ENCODE peak calls at places on chromosomes 2 and 18, in seven cellular contexts. One of them, this sample, is unnamed.

GRCh38 chr18:29501952-29502351 is 1325.0 kb upstream of the CDH2 start:
- DNase-seq in AG09319: no peak
- DNase-seq in WTC11: no peak
- DNase-seq in PC-9: peak
- DNase-seq in bronchial epithelial cell: peak
- DNase-seq in GM23338: no peak
- DNase-seq in GM12865: no peak
- DNase-seq in this sample: no peak

GRCh38 chr2:42486145-42486906 is 7.5 kb downstream of the KCNG3 start:
- DNase-seq in AG09319: no peak
- DNase-seq in bronchial epithelial cell: no peak
- DNase-seq in GM23338: no peak
- DNase-seq in GM12865: no peak
- DNase-seq in WTC11: no peak
- DNase-seq in PC-9: no peak
- DNase-seq in this sample: no peak

GRCh38 chr18:267380-267687 is 513 bp downstream of the THOC1 start:
- DNase-seq in GM23338: peak
- DNase-seq in WTC11: no peak
- DNase-seq in bronchial epithelial cell: peak
- DNase-seq in GM12865: no peak
- DNase-seq in AG09319: no peak
- DNase-seq in PC-9: no peak
- DNase-seq in this sample: no peak

GRCh38 chr2:191439481-191439880 is 194.3 kb downstream of the MYO1B start:
- DNase-seq in bronchial epithelial cell: no peak
- DNase-seq in AG09319: no peak
- DNase-seq in GM12865: no peak
- DNase-seq in WTC11: no peak
- DNase-seq in GM23338: no peak
- DNase-seq in PC-9: no peak
- DNase-seq in this sample: no peak

GRCh38 chr18:58989184-58989759 is 124.6 kb downstream of the ZNF532 start:
- DNase-seq in GM23338: no peak
- DNase-seq in bronchial epithelial cell: no peak
- DNase-seq in GM12865: no peak
- DNase-seq in AG09319: no peak
- DNase-seq in WTC11: no peak
- DNase-seq in PC-9: no peak
- DNase-seq in this sample: no peak

GRCh38 chr2:237431372-237431771 is 17.4 kb upstream of the COL6A3 start:
- DNase-seq in GM23338: no peak
- DNase-seq in PC-9: no peak
- DNase-seq in GM12865: no peak
- DNase-seq in AG09319: no peak
- DNase-seq in WTC11: no peak
- DNase-seq in bronchial epithelial cell: peak
- DNase-seq in this sample: no peak

GRCh38 chr18:23265691-23266399 is 130.6 kb downstream of the CABLES1 start:
- DNase-seq in AG09319: no peak
- DNase-seq in PC-9: no peak
- DNase-seq in bronchial epithelial cell: no peak
- DNase-seq in GM23338: no peak
- DNase-seq in WTC11: no peak
- DNase-seq in GM12865: no peak
- DNase-seq in this sample: no peak

GRCh38 chr2:195961873-195962272 is 106.8 kb downstream of the DNAH7 start:
- DNase-seq in WTC11: no peak
- DNase-seq in PC-9: no peak
- DNase-seq in GM23338: no peak
- DNase-seq in AG09319: no peak
- DNase-seq in bronchial epithelial cell: no peak
- DNase-seq in GM12865: peak
- DNase-seq in this sample: peak

GRCh38 chr2:75100011-75100680 is 99.2 kb downstream of the TACR1 start:
- DNase-seq in AG09319: peak
- DNase-seq in WTC11: no peak
- DNase-seq in PC-9: peak
- DNase-seq in GM12865: no peak
- DNase-seq in bronchial epithelial cell: peak
- DNase-seq in GM23338: no peak
- DNase-seq in this sample: no peak

GRCh38 chr2:83817511-83817910 is 641.6 kb downstream of the SUCLG1 start:
- DNase-seq in GM12865: peak
- DNase-seq in WTC11: no peak
- DNase-seq in bronchial epithelial cell: peak
- DNase-seq in GM23338: peak
- DNase-seq in PC-9: no peak
- DNase-seq in AG09319: no peak
- DNase-seq in this sample: no peak

GRCh38 chr2:37364351-37364750 is 19.9 kb downstream of the QPCT start:
- DNase-seq in GM12865: no peak
- DNase-seq in GM23338: no peak
- DNase-seq in bronchial epithelial cell: no peak
- DNase-seq in WTC11: no peak
- DNase-seq in AG09319: no peak
- DNase-seq in PC-9: no peak
- DNase-seq in this sample: no peak

GRCh38 chr2:152497481-152498052 is 162.6 kb downstream of the FMNL2 start:
- DNase-seq in PC-9: peak
- DNase-seq in GM23338: no peak
- DNase-seq in AG09319: no peak
- DNase-seq in GM12865: peak
- DNase-seq in bronchial epithelial cell: peak
- DNase-seq in WTC11: no peak
- DNase-seq in this sample: peak

GRCh38 chr2:227402959-227403358 is 15.2 kb upstream of the SCYGR1 start:
- DNase-seq in GM23338: no peak
- DNase-seq in GM12865: no peak
- DNase-seq in PC-9: peak
- DNase-seq in bronchial epithelial cell: peak
- DNase-seq in AG09319: no peak
- DNase-seq in WTC11: no peak
- DNase-seq in this sample: no peak

GRCh38 chr18:76463358-76463757 is 31.7 kb downstream of the ZNF516 start:
- DNase-seq in WTC11: no peak
- DNase-seq in GM12865: no peak
- DNase-seq in AG09319: no peak
- DNase-seq in GM23338: no peak
- DNase-seq in PC-9: no peak
- DNase-seq in bronchial epithelial cell: no peak
- DNase-seq in this sample: no peak

GRCh38 chr2:120342451-120342850 is 3.5 kb upstream of the INHBB start:
- DNase-seq in GM12865: no peak
- DNase-seq in WTC11: no peak
- DNase-seq in GM23338: no peak
- DNase-seq in PC-9: no peak
- DNase-seq in AG09319: no peak
- DNase-seq in bronchial epithelial cell: no peak
- DNase-seq in this sample: no peak

GRCh38 chr2:162072181-162072702 is 1.8 kb downstream of the DPP4 start:
- DNase-seq in PC-9: no peak
- DNase-seq in AG09319: no peak
- DNase-seq in GM23338: no peak
- DNase-seq in WTC11: no peak
- DNase-seq in bronchial epithelial cell: peak
- DNase-seq in GM12865: peak
- DNase-seq in this sample: peak

GRCh38 chr18:6219116-6219717 is 195.5 kb downstream of the L3MBTL4 start:
- DNase-seq in PC-9: no peak
- DNase-seq in WTC11: peak
- DNase-seq in AG09319: peak
- DNase-seq in GM23338: peak
- DNase-seq in bronchial epithelial cell: no peak
- DNase-seq in GM12865: peak
- DNase-seq in this sample: peak
- TF ChIP-seq CTCF in PC-9: peak
- TF ChIP-seq CTCF in WTC11: peak
- TF ChIP-seq CTCF in AG09319: peak
- TF ChIP-seq CTCF in GM23338: peak
- TF ChIP-seq CTCF in bronchial epithelial cell: no peak
- TF ChIP-seq CTCF in GM12865: peak
- TF ChIP-seq CTCF in this sample: peak

GRCh38 chr2:241645056-241645914 is 7.8 kb downstream of the ATG4B start:
- DNase-seq in GM23338: peak
- DNase-seq in GM12865: no peak
- DNase-seq in AG09319: no peak
- DNase-seq in bronchial epithelial cell: no peak
- DNase-seq in WTC11: no peak
- DNase-seq in PC-9: no peak
- DNase-seq in this sample: no peak
- TF ChIP-seq CTCF in GM23338: peak
- TF ChIP-seq CTCF in GM12865: no peak
- TF ChIP-seq CTCF in AG09319: no peak
- TF ChIP-seq CTCF in bronchial epithelial cell: no peak
- TF ChIP-seq CTCF in WTC11: no peak
- TF ChIP-seq CTCF in PC-9: no peak
- TF ChIP-seq CTCF in this sample: no peak

GRCh38 chr2:241219030-241219382 is 30.5 kb downstream of the ANO7 start:
- DNase-seq in WTC11: no peak
- DNase-seq in GM23338: no peak
- DNase-seq in AG09319: no peak
- DNase-seq in bronchial epithelial cell: no peak
- DNase-seq in PC-9: peak
- DNase-seq in GM12865: no peak
- DNase-seq in this sample: no peak

GRCh38 chr2:241217320-241218031 is 29.0 kb downstream of the ANO7 start:
- DNase-seq in AG09319: no peak
- DNase-seq in PC-9: peak
- DNase-seq in WTC11: peak
- DNase-seq in bronchial epithelial cell: peak
- DNase-seq in GM23338: peak
- DNase-seq in GM12865: peak
- DNase-seq in this sample: peak

GRCh38 chr2:241216211-241216761 is 27.8 kb downstream of the ANO7 start:
- DNase-seq in WTC11: peak
- DNase-seq in GM23338: peak
- DNase-seq in AG09319: no peak
- DNase-seq in GM12865: no peak
- DNase-seq in PC-9: no peak
- DNase-seq in bronchial epithelial cell: no peak
- DNase-seq in this sample: no peak

GRCh38 chr2:241219856-241220356 is 31.4 kb downstream of the ANO7 start:
- DNase-seq in WTC11: no peak
- DNase-seq in PC-9: no peak
- DNase-seq in GM23338: no peak
- DNase-seq in bronchial epithelial cell: no peak
- DNase-seq in AG09319: no peak
- DNase-seq in GM12865: no peak
- DNase-seq in this sample: no peak

GRCh38 chr2:241218131-241219029 is 29.9 kb downstream of the ANO7 start:
- DNase-seq in AG09319: no peak
- DNase-seq in WTC11: peak
- DNase-seq in GM12865: peak
- DNase-seq in GM23338: peak
- DNase-seq in PC-9: peak
- DNase-seq in bronchial epithelial cell: peak
- DNase-seq in this sample: peak
- TF ChIP-seq CTCF in AG09319: peak
- TF ChIP-seq CTCF in WTC11: no peak
- TF ChIP-seq CTCF in GM12865: peak
- TF ChIP-seq CTCF in GM23338: peak
- TF ChIP-seq CTCF in PC-9: peak
- TF ChIP-seq CTCF in bronchial epithelial cell: peak
- TF ChIP-seq CTCF in this sample: peak

DNA sequence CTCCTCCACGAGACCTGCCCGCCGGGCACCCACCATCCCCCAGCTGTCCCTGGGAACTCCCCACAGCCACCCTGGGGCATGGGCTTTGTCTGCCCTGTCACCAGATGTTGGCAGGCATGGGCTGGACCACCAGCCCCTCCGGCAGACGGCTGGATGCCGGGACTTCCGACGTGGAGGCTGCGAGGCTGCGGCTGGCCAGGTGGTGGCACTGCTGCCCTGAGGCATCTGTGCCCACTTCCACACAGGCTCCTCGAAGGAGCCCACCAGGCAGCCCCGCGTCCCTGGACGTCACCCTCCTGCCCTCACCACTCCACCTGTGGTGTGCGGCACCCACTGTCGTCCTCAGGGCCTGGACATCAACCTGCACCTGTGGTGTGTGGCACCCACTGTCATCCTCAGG is 319.9 kb upstream of the SALL3 start:
- DNase-seq in AG09319: no peak
- DNase-seq in GM12865: no peak
- DNase-seq in GM23338: peak
- DNase-seq in bronchial epithelial cell: no peak
- DNase-seq in WTC11: peak
- DNase-seq in PC-9: no peak
- DNase-seq in this sample: no peak
- TF ChIP-seq CTCF in AG09319: no peak
- TF ChIP-seq CTCF in GM12865: no peak
- TF ChIP-seq CTCF in GM23338: peak
- TF ChIP-seq CTCF in bronchial epithelial cell: no peak
- TF ChIP-seq CTCF in WTC11: peak
- TF ChIP-seq CTCF in PC-9: peak
- TF ChIP-seq CTCF in this sample: no peak

GRCh38 chr2:85865539-85866164 is 23.1 kb downstream of the ST3GAL5 start:
- DNase-seq in PC-9: no peak
- DNase-seq in GM12865: peak
- DNase-seq in GM23338: no peak
- DNase-seq in bronchial epithelial cell: no peak
- DNase-seq in WTC11: no peak
- DNase-seq in AG09319: no peak
- DNase-seq in this sample: peak
- TF ChIP-seq CTCF in PC-9: no peak
- TF ChIP-seq CTCF in GM12865: no peak
- TF ChIP-seq CTCF in GM23338: no peak
- TF ChIP-seq CTCF in bronchial epithelial cell: no peak
- TF ChIP-seq CTCF in WTC11: no peak
- TF ChIP-seq CTCF in AG09319: no peak
- TF ChIP-seq CTCF in this sample: no peak

DNA sequence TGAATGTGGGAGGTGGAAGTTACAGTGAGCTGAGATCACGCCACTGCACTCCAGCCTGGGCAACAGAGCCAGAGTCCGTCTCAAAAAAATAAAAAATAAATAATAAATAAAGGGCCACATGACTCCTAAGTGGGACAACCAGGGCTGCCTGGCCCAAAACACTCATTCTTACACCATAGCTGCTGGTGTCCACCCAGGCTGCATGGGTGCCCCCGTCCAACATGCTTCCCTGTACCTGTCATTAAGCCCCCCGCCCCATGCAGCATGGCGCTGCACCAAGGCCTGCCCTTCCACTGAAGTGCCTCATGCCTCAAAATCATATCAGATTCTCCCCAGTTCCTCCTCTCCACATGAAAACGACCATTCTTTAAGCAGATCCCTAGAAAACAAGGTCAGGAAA is 10.8 kb downstream of the GALM start:
- DNase-seq in GM23338: no peak
- DNase-seq in AG09319: no peak
- DNase-seq in GM12865: no peak
- DNase-seq in bronchial epithelial cell: no peak
- DNase-seq in PC-9: no peak
- DNase-seq in WTC11: no peak
- DNase-seq in this sample: no peak
- TF ChIP-seq CTCF in GM23338: no peak
- TF ChIP-seq CTCF in AG09319: no peak
- TF ChIP-seq CTCF in GM12865: no peak
- TF ChIP-seq CTCF in bronchial epithelial cell: no peak
- TF ChIP-seq CTCF in PC-9: no peak
- TF ChIP-seq CTCF in WTC11: no peak
- TF ChIP-seq CTCF in this sample: no peak

This sample was measured in GM13976.